ENCODE peak calls at places on chromosomes 4 and X, in five cellular contexts. C is body of pancreas; X is effector memory CD4-positive, alpha-beta T cell; L is left lung; O is thoracic aorta. K is an unnamed sample. For H3K4me1, the result is how much of the 10 kb centered on the place peaks cover.

GRCh38 chr4:99591757-99592156 is 17.1 kb downstream of the MTTP start:
- DNase-seq in C (no peak), X (no peak), L (no peak), O (no peak), K (no peak)

GRCh38 chr4:31655328-31655727 is 935.2 kb downstream of the PCDH7 start:
- DNase-seq in C (no peak), X (no peak), L (no peak), O (no peak), K (no peak)

GRCh38 chrX:67720344-67720743 is 176.5 kb downstream of the AR start:
- DNase-seq in C (no peak), X (no peak), L (no peak), O (no peak), K (no peak)

GRCh38 chrX:40041915-40042314 is 55.8 kb downstream of the BCOR start:
- DNase-seq in C (no peak), X (no peak), L (no peak), O (no peak), K (no peak)

GRCh38 chrX:41737065-41737464 is 13.1 kb downstream of the GPR82 start:
- DNase-seq in C (no peak), X (no peak), L (no peak), O (no peak), K (no peak)

GRCh38 chr4:165331316-165331715 is 3.8 kb downstream of the MSMO1 start:
- DNase-seq in C (no peak), X (no peak), L (no peak), O (no peak), K (no peak)

GRCh38 chrX:42538405-42538804 is 239.6 kb downstream of the PPP1R2C start:
- DNase-seq in C (no peak), X (no peak), L (no peak), O (no peak), K (no peak)

GRCh38 chr4:73704314-73705055 is 35.9 kb upstream of the CXCL8 start:
- DNase-seq in C (peak), X (no peak), L (no peak), O (peak), K (peak)

GRCh38 chrX:41087219-41087618 is 2.0 kb downstream of the USP9X start:
- DNase-seq in C (no peak), X (no peak), L (no peak), O (no peak), K (no peak)

GRCh38 chr4:1363540-1363939 is 16.5 kb downstream of the UVSSA start:
- DNase-seq in C (no peak), X (no peak), L (no peak), O (no peak), K (no peak)

GRCh38 chr4:1361391-1361790 is 14.4 kb downstream of the UVSSA start:
- DNase-seq in C (no peak), X (no peak), L (no peak), O (no peak), K (no peak)

GRCh38 chr4:1362521-1362920 is 15.5 kb downstream of the UVSSA start:
- DNase-seq in C (no peak), X (no peak), L (no peak), O (no peak), K (no peak)

GRCh38 chr4:1360423-1361283 is 13.6 kb downstream of the UVSSA start:
- DNase-seq in C (no peak), X (no peak), L (peak), O (no peak), K (no peak)

GRCh38 chr4:1362046-1362445 is 15.0 kb downstream of the UVSSA start:
- DNase-seq in C (no peak), X (no peak), L (no peak), O (no peak), K (no peak)
- H3K4me1 ChIP-seq in C (under half), X (under half), L (under half), O (under half), K (under half)

DNA sequence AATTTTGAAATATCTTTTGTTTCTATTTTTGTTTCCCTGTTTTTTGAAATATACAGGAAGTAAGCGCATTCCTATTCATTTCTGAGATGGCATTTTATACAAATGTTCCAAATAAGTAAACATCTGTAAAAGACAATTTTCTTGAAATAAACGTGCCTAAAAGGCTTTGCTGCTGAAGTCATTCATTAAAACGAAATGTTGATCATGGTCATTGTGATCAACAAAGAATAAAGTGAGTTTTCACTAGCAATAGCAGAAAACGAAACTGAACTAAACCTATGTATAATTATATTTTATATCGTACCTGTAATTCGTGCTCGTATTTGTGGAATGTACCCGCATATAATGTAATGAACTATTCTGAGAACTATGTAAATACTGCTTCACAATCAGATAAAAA is 221.2 kb downstream of the MGST2 start:
- DNase-seq in C (no peak), X (no peak), L (no peak), O (no peak), K (no peak)
- H3K4me3 ChIP-seq in C (no peak), X (no peak), L (peak), O (no peak), K (peak)

DNA sequence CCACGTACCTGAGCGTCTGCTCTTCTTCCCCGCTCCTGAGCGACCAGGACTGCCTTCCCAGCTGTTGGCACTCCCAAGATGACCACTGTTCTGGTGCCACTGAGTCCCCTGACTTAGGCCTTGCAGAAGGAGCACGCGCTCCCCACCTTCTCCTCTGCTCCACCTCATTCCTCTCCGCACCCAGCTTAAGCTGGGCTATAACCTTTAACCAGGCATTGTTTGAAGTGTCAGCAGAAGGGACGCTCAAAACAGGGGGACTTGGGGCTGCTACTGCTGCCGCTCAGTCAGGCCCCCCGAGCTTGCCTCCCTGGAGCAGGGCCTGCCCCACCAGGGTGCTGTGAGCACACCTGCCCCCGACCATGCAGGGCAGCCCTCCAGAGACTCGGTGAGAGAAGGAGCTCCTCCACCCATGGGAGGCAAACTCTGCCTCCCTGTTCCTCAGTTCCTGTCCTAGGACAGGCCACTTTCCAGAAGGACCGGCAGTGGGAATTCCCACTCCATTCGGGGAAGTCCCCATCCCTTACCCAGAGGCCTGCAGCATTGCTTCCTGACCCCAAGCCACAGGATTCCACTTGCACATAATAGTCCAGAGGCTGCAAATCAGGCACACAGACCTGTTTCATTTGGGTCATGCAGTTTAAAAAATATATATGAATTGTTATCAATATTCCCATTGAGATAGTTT is 99.7 kb upstream of the ENPP6 start:
- DNase-seq in C (no peak), X (no peak), L (no peak), O (no peak), K (no peak)
- H3K4me1 ChIP-seq in C (under half), X (under half), L (under half), O (under half), K (under half)

GRCh38 chr4:38152305-38152704 is 192.1 kb downstream of the PTTG2 start:
- DNase-seq in C (no peak), X (no peak), L (no peak), O (no peak), K (no peak)

GRCh38 chr4:38154251-38154650 is 194.1 kb downstream of the PTTG2 start:
- DNase-seq in C (no peak), X (no peak), L (no peak), O (no peak), K (no peak)

GRCh38 chr4:38152721-38153412 is 192.7 kb downstream of the PTTG2 start:
- DNase-seq in C (no peak), X (no peak), L (no peak), O (no peak), K (no peak)

GRCh38 chr4:38155589-38156294 is 195.5 kb downstream of the PTTG2 start:
- DNase-seq in C (no peak), X (no peak), L (no peak), O (no peak), K (no peak)

DNA sequence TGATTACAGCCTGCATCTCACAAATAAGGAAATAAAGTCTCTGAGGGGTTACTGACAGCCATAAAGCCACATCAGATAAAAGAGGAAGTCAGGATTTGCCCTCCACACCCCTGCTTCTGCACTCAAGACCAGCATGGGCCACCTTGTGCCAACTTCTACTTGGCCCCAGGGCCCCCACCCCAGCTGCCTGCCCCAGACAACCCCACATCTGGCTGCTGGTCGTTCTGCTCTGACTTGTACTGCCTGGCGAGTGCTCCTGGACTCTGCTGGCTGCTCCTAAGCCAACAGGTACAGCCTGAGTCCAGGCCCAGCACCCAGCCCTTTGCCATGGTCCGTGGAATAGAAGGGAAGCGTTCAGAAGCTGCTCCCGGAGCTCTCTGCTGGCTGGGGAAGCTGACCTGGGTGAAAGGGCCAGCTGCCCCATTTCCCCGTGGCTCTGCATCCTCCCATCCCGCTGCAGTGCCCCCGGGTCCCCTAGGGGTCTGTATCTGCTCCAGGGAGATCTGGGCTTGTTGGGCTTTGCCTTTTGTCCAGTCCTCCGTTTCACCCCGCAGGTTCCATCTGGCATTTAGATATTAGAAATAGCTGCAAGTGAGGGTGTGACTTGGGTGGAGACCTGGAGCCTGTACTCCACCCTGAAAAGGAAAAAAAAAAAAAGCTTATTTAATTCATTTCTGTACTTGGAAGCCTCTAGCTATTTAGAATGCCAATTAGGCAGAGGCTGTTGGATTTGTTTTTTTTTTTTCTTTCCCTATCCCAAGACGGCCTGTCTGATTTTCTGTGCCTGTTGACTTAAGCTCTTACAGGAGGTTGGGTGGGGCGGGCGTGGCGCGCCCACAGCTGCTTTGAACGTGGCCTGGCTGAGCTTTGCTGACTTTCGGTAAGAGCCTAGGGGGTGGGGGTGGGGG is 194.7 kb downstream of the PTTG2 start:
- DNase-seq in C (peak), X (no peak), L (peak), O (no peak), K (no peak)
- H3K4me3 ChIP-seq in C (no peak), X (no peak), L (no peak), O (no peak), K (no peak)

GRCh38 chr4:110630621-110631402 is 7.9 kb upstream of the PITX2 start:
- DNase-seq in C (no peak), X (no peak), L (no peak), O (no peak), K (no peak)

GRCh38 chr4:110631582-110632505 is 9.0 kb upstream of the PITX2 start:
- DNase-seq in C (peak), X (no peak), L (no peak), O (no peak), K (no peak)

GRCh38 chr4:110629214-110629754 is 6.4 kb upstream of the PITX2 start:
- DNase-seq in C (no peak), X (no peak), L (no peak), O (no peak), K (no peak)

GRCh38 chr4:110628321-110629213 is 5.7 kb upstream of the PITX2 start:
- DNase-seq in C (no peak), X (no peak), L (no peak), O (no peak), K (no peak)

DNA sequence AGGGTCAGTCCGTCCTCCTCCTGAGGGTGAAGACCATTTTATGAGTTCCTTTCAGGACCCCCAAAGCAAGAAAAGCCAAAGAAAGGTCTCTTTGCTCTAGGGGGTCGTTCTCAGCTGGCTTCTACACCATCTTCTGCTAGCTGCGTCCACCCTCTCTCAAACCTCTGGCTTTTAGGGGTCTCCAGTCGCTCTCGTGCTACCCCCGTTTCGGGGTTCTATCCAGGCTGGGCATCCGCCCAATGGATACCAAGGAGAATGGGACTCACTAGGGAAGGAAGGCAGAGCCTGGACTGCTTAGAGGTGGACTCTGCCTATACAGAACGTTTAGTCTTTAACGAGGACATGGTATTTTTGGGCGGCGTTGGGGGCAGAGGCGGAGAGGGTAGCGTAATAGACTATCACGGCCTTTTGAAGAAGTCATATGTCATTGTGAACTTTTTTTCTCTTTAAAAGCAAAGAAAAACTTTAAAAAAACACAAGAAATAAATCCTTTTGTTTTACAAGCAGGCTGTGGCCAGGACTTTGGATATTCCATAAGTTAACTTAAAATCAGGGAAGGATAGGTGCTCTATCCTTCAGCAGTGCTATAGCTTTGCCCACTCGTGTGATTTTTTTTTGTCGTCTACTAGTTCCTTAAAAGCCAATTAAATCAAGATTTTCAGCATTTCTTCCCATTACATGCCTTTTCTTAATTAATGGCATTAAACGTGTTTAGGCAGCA is 7.1 kb upstream of the PITX2 start:
- DNase-seq in C (no peak), X (no peak), L (no peak), O (no peak), K (no peak)
- H3K4me1 ChIP-seq in C (under half), X (under half), L (under half), O (under half), K (under half)

GRCh38 chr4:151324449-151325319 is 721 bp downstream of the SH3D19 start:
- DNase-seq in C (peak), X (no peak), L (peak), O (no peak), K (no peak)

GRCh38 chr4:151322565-151322964 is 2.8 kb downstream of the SH3D19 start:
- DNase-seq in C (no peak), X (no peak), L (no peak), O (no peak), K (no peak)

GRCh38 chr4:151329217-151330007 is 4.0 kb upstream of the SH3D19 start:
- DNase-seq in C (no peak), X (no peak), L (no peak), O (no peak), K (no peak)

GRCh38 chr4:151324124-151324448 is 1.3 kb downstream of the SH3D19 start:
- DNase-seq in C (no peak), X (no peak), L (no peak), O (no peak), K (no peak)

DNA sequence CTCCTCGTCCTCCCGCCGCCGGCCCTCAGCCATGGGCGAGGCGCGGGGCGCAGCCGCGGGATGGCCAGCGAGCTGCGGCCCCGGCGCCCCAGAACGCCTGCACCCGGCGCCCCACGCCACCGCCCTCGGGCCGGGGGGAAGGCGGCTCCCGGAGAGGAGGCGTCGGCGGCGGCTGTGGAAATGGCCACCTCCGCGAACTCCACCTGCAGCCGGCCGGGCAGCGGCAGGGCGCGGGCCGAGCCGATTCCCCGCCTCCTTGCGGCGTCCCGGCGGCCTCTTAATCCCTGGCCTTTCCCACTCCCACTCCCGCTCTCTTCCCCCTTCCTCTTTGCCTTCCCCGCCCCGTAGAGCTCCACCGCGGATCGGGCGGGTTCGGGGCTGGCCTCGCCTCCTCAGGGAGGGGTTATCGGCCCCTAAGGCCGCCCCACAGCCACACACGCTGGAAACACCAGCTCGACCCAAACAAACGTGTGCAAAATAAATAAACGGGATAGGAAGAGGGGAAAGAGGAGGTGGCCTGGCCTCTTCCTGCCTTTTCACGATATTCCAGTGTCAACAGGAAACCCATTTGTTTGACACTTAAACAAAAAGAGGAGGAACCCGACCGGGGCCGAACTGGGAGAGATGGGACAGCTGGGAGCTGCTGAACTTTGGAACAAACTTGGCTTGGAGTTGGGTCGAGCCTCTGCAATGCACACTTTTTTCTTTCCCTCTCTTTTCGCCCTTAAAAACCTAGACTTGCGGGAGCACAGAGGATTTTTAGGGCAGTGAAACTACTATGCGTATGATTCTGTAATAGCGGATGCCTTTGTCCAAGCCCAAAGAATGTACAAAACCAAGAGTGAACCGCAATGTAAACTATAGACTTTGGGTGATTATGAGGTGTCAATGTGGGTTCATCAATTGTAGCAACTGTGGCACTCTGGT is at the start of gene SH3D19:
- DNase-seq in C (peak), X (no peak), L (peak), O (no peak), K (no peak)
- H3K4me3 ChIP-seq in C (peak), X (peak), L (peak), O (peak), K (peak)

DNA sequence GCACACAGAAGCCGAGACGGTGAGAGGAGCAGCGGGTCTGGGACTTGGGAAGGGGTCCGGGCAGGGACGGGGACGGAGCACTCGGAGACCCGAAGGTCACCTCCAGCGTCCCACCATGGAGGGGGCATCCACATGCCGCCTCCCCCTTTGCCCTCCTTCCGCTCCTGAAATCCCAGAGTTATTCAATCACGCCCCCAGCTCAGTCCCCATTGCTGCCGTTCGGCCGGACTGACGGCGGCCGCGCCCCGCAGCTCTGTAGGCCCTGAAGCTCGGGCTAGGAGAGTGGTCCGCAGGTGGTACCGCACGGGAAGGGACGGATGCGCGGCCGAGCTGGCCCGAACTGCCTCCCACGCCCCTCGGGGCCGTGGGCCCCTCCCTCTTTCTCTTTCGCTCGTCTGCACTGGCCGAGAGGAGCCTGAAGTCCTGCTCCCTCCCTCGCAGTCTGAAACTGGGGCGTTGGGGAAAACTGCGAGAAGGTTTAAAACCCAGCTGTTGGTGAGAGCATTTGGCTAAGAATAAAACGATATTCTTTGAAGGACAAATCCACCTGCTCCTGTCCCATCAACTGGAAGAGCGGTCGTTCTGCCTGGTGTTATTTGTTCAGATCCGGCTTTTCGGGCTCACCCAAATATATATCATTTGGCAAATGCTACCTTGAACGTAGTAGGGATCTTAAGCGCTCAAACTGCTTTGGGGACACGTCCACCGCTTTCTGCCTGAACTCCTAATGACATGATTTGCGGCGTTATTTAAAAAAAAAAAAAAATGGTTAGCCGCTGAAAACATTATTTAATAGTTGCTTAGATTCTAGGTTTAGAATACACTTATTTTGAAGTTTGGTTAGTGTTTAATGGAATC is 719 bp downstream of the USO1 start:
- DNase-seq in C (peak), X (peak), L (peak), O (peak), K (peak)
- H3K4me1 ChIP-seq in C (under half), X (under half), L (under half), O (half or more), K (under half)

GRCh38 chrX:155070975-155071693 is at the start of the genes BRCC3, CMC4 and MTCP1:
- DNase-seq in C (peak), X (peak), L (peak), O (no peak), K (peak)

GRCh38 chrX:155068165-155068564 is 2.8 kb downstream of the CMC4 start:
- DNase-seq in C (no peak), X (no peak), L (no peak), O (no peak), K (no peak)

GRCh38 chrX:155070038-155070437 is 898 bp downstream of the CMC4 start:
- DNase-seq in C (no peak), X (no peak), L (no peak), O (no peak), K (no peak)

GRCh38 chrX:155070663-155070974 is 317 bp downstream of the CMC4 start:
- DNase-seq in C (no peak), X (no peak), L (no peak), O (no peak), K (no peak)

GRCh38 chrX:155069414-155069813 is 1.5 kb downstream of the CMC4 start:
- DNase-seq in C (no peak), X (no peak), L (no peak), O (no peak), K (no peak)
- H3K4me3 ChIP-seq in C (no peak), X (no peak), L (peak), O (peak), K (peak)